ENCODE peak calls at places on chromosome 22, in seven cellular contexts. H is mesothelial cell of epicardium; U is CD4-positive, alpha-beta T cell; T is cardiac fibroblast; G is glutamatergic neuron; V is WTC11; A is choroid plexus epithelial cell. O is an unnamed sample.

GRCh38 chr22:30182365-30182764 is 64.2 kb downstream of the LIF start:
- DNase-seq in H (no peak), A (no peak), T (no peak), G (no peak), U (no peak), V (no peak), O (no peak)

GRCh38 chr22:35192121-35192918 is 65.0 kb upstream of the HMGXB4 start:
- DNase-seq in A (no peak), G (no peak), V (no peak), U (no peak), T (peak), H (no peak), O (no peak)

GRCh38 chr22:41825376-41825775 is 7.5 kb upstream of the SREBF2 start:
- DNase-seq in A (no peak), T (peak), G (no peak), U (no peak), H (no peak), V (no peak), O (no peak)

GRCh38 chr22:20582520-20583361 is 75.3 kb downstream of the MED15 start:
- DNase-seq in U (no peak), A (no peak), T (no peak), G (no peak), H (no peak), V (no peak), O (no peak)

GRCh38 chr22:25232301-25232700 is 12.9 kb downstream of the CRYBB2 start:
- DNase-seq in V (no peak), G (no peak), A (peak), T (peak), U (no peak), H (no peak), O (no peak)

GRCh38 chr22:19674929-19675253 is 39.4 kb upstream of the SEPTIN5 start:
- DNase-seq in A (no peak), T (no peak), U (no peak), V (no peak), H (no peak), G (no peak), O (no peak)

GRCh38 chr22:49266561-49267519 is 560.8 kb downstream of the BRD1 start:
- DNase-seq in T (no peak), V (peak), H (no peak), U (no peak), G (no peak), A (no peak), O (no peak)

GRCh38 chr22:39132871-39133524 is 19.5 kb downstream of the CBX7 start:
- DNase-seq in G (no peak), T (no peak), H (no peak), V (no peak), U (no peak), A (no peak), O (no peak)

GRCh38 chr22:18931905-18932652 is 4.0 kb downstream of the PRODH start:
- DNase-seq in T (no peak), H (no peak), U (no peak), G (no peak), V (no peak), A (no peak), O (no peak)

GRCh38 chr22:29146101-29146560 is 59.6 kb upstream of the EMID1 start:
- DNase-seq in H (no peak), A (no peak), V (no peak), G (no peak), U (no peak), T (no peak), O (no peak)

GRCh38 chr22:26483439-26484359 is at the start of the genes HPS4 and SRRD:
- DNase-seq in G (peak), T (peak), A (peak), V (peak), H (peak), U (peak), O (peak)

GRCh38 chr22:17824452-17824851 is 50.2 kb upstream of the BID start:
- DNase-seq in H (no peak), A (no peak), U (no peak), G (no peak), V (no peak), T (no peak), O (no peak)

GRCh38 chr22:22210375-22210774 is 34.2 kb upstream of the VPREB1 start:
- DNase-seq in T (peak), U (peak), A (peak), H (no peak), G (no peak), V (no peak), O (no peak)

GRCh38 chr22:36986242-36986821 is 32.9 kb downstream of the TST start:
- DNase-seq in H (no peak), T (peak), U (no peak), G (peak), A (no peak), V (peak), O (peak)
- TF ChIP-seq CTCF in H (peak), T (peak), U (peak), G (peak), A (peak), V (peak), O (peak)

DNA sequence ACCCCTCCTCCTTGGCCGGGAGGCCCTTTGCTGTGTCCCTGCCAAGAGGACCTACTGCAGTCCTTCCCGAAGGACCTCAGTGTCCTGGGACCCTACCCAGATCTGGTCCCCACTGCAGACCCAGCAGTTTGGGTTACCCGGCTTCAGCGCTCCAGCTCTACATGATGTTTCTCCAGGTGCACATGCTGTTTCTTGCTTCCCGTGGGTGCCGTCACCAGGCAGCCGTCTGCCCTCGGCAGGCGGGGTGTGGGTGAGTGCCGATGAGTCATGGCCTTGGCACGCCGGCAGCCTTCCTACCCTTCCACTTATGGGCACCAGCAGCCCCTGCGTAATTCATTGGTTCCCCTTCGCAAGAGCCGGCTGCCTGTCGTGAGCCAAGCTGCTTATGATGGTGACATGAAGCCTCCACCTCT is 101.8 kb downstream of the BCR start:
- DNase-seq in A (peak), V (no peak), H (no peak), T (peak), U (no peak), G (no peak), O (no peak)
- TF ChIP-seq CTCF in A (no peak), V (no peak), H (no peak), T (no peak), U (peak), G (peak), O (no peak)

GRCh38 chr22:27537481-27537891 is 264.1 kb downstream of the MN1 start:
- DNase-seq in A (peak), U (no peak), T (no peak), H (no peak), G (no peak), V (no peak), O (no peak)

GRCh38 chr22:27542602-27543001 is 259.0 kb downstream of the MN1 start:
- DNase-seq in U (no peak), H (no peak), V (no peak), G (no peak), T (peak), A (peak), O (no peak)

GRCh38 chr22:27543460-27543859 is 258.1 kb downstream of the MN1 start:
- DNase-seq in U (no peak), G (no peak), T (no peak), A (no peak), H (no peak), V (no peak), O (no peak)

GRCh38 chr22:27541831-27542230 is 259.7 kb downstream of the MN1 start:
- DNase-seq in H (no peak), V (no peak), U (no peak), A (no peak), T (no peak), G (peak), O (no peak)

DNA sequence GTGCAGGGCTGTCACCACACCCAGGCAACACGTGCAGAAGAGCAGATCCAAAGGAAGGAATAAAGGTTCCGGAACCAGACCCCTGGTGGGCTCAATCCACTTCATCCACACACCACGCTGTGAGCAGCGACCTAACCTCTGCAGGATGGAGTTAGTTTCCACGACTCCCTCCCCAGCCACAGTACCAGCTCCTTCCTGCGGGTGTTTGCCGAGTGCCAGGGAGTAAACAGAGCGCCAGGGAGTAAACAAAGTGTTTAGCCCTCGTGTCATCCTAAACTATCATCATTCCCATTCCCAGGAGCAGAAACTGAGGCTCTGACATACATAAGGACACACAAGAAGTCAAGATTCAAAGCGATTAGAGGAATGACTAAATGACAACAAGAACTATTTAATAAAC is 261.3 kb downstream of the MN1 start:
- DNase-seq in G (no peak), T (no peak), U (no peak), A (no peak), V (no peak), H (no peak), O (no peak)
- TF ChIP-seq CTCF in G (no peak), T (no peak), U (no peak), A (no peak), V (no peak), H (no peak), O (no peak)

DNA sequence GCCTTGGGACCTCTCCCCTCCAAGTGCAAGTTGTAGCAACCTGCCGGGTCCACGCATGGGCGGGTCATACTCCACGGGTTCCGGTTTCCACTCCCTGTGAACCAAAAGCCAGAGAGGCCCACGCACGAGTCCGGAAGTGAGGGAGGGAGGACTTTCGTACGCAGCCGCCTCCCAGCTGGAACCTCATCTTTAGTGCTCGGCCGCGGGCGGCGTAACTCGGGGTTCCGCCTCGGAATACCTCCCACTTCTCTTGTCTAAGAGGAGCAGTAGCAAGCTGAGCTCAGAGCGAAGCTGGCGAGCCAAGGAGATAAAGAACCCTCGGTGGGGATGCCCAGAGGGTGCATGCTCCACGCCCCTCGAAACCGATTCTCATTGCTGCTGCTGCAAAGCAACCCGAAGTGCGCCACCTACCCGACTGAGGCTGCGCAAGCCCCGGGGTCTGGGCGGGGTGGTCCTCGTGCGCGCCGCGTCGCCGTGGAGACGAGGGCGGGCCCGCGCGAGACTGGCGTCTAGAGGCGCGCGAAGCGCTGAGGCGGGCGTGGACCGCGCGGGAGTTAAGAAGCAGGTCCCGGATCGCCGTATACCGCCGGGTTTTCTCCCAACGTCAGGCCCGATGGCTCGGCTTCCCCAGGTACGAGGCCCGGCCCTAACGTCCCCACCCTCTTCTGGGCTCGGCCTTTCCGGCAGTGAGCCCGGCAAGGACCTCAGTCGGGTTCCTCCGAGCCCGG is at the start of gene SFI1:
- DNase-seq in V (peak), A (peak), H (peak), T (peak), G (peak), U (peak), O (peak)
- TF ChIP-seq CTCF in V (no peak), A (peak), H (no peak), T (peak), G (peak), U (peak), O (no peak)

GRCh38 chr22:38051900-38052862 is 5.0 kb upstream of the PICK1 start:
- DNase-seq in A (peak), H (peak), T (peak), G (peak), U (peak), V (peak), O (peak)
- TF ChIP-seq CTCF in A (peak), H (peak), T (peak), G (peak), U (peak), V (peak), O (peak)

DNA sequence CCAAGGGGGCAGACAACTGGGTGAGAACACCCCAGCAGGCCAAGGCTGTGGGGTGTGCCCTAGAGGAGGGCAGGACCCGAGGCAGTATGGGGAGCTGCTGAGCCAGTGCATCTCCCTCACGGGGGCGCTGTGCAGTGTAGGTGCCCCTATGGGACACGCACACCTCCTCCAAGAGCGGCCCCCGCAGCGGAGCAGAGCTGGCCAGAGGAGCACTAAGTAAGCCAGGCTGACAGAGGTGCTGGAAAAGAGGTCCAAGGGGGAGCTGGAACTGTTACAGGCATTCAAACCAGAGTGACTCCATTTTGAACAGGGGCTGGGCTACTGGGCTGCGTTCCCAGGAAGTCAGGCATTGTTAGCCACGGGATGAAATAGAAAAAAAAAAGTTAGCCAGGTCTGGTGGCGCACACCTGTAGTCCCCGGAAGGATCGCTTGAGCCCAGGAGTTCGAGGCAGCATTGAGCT is 41.8 kb downstream of the TST start:
- DNase-seq in T (peak), H (no peak), V (peak), U (peak), G (peak), A (peak), O (peak)
- TF ChIP-seq CTCF in T (peak), H (no peak), V (peak), U (no peak), G (no peak), A (peak), O (no peak)

DNA sequence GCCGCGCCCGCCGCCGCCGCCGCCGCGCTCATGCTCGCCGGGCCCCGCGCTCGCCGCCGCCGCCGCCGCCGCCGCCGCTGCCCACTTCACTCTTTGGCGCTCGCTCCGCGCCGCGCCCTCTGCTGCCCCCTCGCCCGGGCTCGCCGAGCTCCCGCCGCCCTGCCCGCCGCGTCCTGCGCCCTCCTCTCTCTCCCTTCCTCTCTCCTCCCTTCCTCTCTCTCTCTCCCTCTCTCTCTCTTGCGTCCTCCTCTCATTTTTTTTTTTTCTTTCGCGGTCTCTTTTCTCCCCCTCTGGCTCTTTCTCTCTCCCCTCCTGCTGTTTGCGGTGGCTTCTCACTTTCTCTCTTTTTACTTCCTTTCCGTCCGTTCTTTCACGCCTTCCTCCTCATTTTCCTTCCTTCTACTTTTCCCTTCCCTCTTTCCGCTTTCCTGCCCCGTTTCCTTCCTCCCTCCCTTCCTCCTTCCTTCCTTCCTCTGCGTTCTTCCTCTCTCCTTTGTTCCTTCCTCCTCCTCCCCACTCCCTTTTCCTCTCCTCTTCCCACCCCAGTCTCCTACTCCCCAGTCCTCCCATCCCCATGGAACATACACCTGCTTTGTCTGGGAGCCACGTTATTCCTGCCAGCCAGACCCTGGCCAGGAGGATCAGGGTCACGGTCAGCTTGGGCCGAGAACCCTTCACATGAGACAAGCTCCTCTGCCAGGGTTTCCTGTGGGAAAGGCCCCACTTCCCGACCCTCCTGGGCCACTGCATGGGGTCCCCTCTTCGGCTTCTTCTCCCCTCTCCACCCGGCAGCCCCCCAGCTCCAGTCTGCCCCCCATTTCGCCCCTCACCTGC is 19.3 kb upstream of the SHISAL1 start:
- DNase-seq in H (no peak), A (no peak), U (no peak), V (no peak), G (peak), T (peak), O (peak)
- TF ChIP-seq CTCF in H (no peak), A (no peak), U (no peak), V (no peak), G (no peak), T (no peak), O (no peak)

DNA sequence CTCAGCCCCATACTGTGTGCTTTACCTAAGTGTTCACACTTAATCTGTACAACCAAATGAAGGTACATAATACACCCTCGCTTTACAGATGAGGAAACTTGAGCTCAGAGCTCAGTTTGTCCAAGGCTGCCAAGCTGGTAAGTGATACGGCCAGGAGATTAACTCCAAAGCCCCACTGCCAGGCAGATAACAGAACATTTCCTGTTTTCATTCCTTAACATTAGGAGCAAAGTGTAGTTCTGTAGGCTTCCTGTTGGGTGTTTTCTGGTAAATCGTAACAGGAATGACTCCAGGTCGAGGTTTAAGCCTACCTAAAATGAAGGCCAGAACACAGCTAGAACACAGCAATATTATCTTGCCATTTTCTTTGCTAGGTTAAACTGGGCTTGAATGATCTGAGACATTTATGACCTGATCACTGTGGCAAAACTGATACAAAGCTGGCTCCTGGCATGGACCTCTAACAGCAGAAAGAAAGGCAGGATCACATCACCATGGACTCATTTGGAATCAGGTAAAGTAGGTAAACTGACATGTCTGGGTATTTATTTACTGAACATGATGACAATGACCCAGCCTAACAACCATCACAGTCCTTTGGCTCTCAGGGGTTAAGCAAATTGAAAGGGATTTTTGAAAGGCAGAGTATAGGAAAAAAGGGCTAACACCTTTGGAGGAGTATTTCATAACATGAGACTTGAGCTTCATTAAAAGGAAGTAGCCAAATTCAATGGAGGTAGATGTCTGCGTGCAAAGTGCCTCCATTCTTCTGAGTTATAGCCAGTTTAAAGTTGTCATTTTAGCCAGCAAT is 3.9 kb upstream of the NUP50 start:
- DNase-seq in T (no peak), V (no peak), H (no peak), U (no peak), A (peak), G (no peak), O (peak)
- TF ChIP-seq CTCF in T (no peak), V (no peak), H (no peak), U (no peak), A (peak), G (no peak), O (no peak)

DNA sequence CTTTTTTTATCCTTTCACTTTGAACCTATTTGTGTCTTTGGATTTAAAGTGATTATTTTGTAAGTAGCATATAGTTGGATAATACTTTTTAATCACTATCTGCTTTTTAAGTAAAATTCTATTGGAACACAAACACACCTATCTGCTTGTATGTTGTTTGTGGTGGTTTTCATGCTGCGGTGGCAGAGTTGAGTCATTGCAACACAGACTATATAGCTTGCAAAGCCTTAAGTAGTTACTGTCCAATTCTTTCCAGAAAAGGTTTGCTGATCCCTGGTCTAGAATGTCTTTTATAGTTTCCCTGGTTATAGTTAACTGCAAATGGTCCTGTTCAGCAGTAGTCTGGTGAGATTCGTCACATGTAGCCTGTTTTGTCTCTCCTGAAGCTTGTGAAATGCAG is 21.5 kb downstream of the SHANK3 start:
- DNase-seq in U (no peak), H (no peak), T (peak), G (no peak), V (no peak), A (peak), O (no peak)
- TF ChIP-seq CTCF in U (no peak), H (no peak), T (no peak), G (no peak), V (no peak), A (no peak), O (no peak)

O was measured in endothelial cell.